ENCODE peak calls at places on chromosomes 6 and 20, in eight cellular contexts. Y, D, U, R, T, C, L and S are unnamed samples.

GRCh38 chr6:16294371-16294770 is 56.0 kb downstream of the GMPR start:
- DNase-seq in C (no peak), Y (no peak), D (no peak), R (no peak), T (no peak), U (no peak), L (no peak), S (no peak)

GRCh38 chr20:62063601-62063980 is 2.1 kb downstream of the TAF4 start:
- DNase-seq in T (no peak), D (no peak), R (peak; percentile 45), C (no peak), Y (peak; percentile 12), L (no peak), U (peak; percentile 44), S (peak; percentile 25)

GRCh38 chr6:40674170-40674569 is 87.0 kb upstream of the LRFN2 start:
- DNase-seq in U (no peak), L (no peak), C (no peak), T (no peak), D (no peak), Y (no peak), R (no peak), S (no peak)

GRCh38 chr6:1381397-1382330 is 7.7 kb upstream of the FOXF2 start:
- DNase-seq in C (no peak), T (peak; percentile 19), U (peak; percentile 73), R (peak; percentile 78), D (no peak), Y (no peak), L (no peak), S (no peak)

GRCh38 chr6:27503436-27504030 is 30.6 kb upstream of the ZNF184 start:
- DNase-seq in R (peak; percentile 36), L (peak; percentile 26), U (peak; percentile 81), D (no peak), Y (peak; percentile 86), T (peak; percentile 84), C (no peak), S (peak; percentile 85)

GRCh38 chr6:9612489-9612888 is 802.4 kb downstream of the TFAP2A start:
- DNase-seq in C (no peak), U (no peak), Y (no peak), T (no peak), R (no peak), L (no peak), D (no peak), S (no peak)

GRCh38 chr6:77638129-77638830 is 14.6 kb upstream of the MEI4 start:
- DNase-seq in C (no peak), R (no peak), D (no peak), Y (no peak), L (no peak), U (no peak), T (no peak), S (peak; percentile 5)

GRCh38 chr20:10745790-10746189 is 72.0 kb upstream of the JAG1 start:
- DNase-seq in L (no peak), Y (no peak), C (no peak), T (no peak), R (no peak), D (no peak), U (no peak), S (no peak)

GRCh38 chr6:148528292-148528691 is 185.7 kb downstream of the SASH1 start:
- DNase-seq in C (peak; percentile 53), Y (peak; percentile 54), U (peak; percentile 43), T (peak; percentile 33), D (no peak), R (no peak), L (no peak), S (no peak)

GRCh38 chr6:151148111-151148510 is 91.7 kb upstream of the AKAP12 start:
- DNase-seq in L (no peak), Y (no peak), T (no peak), R (no peak), D (no peak), C (no peak), U (no peak), S (no peak)

GRCh38 chr6:72287801-72288200 is 334.1 kb upstream of the KCNQ5 start:
- DNase-seq in Y (no peak), R (no peak), T (no peak), C (no peak), L (no peak), D (no peak), U (no peak), S (peak; percentile 56)

GRCh38 chr6:4762294-4762693 is 13.9 kb upstream of the CDYL start:
- DNase-seq in R (no peak), L (no peak), D (no peak), C (no peak), U (no peak), Y (no peak), T (no peak), S (no peak)

GRCh38 chr20:51966296-51966971 is 164.1 kb upstream of the SALL4 start:
- DNase-seq in U (peak; percentile 95), R (peak; percentile 75), L (no peak), T (peak; percentile 80), C (no peak), Y (peak; percentile 80), D (no peak), S (peak; percentile 67)
- TF ChIP-seq CTCF in U (peak; percentile 81), R (peak; percentile 93), L (peak; percentile 68), T (peak; percentile 90), C (peak; percentile 28), Y (peak; percentile 88), D (peak; percentile 83), S (peak; percentile 84)

GRCh38 chr20:50915424-50915823 is 15.8 kb downstream of the ADNP start:
- DNase-seq in T (peak; percentile 70), R (no peak), Y (peak; percentile 54), D (no peak), C (no peak), U (no peak), L (no peak), S (no peak)

GRCh38 chr20:50918403-50918802 is 12.8 kb downstream of the ADNP start:
- DNase-seq in U (no peak), Y (peak; percentile 76), R (no peak), L (no peak), T (peak; percentile 64), C (no peak), D (no peak), S (peak; percentile 47)

GRCh38 chr20:50919567-50919966 is 11.7 kb downstream of the ADNP start:
- DNase-seq in D (no peak), T (peak; percentile 90), Y (peak; percentile 63), L (no peak), C (no peak), U (no peak), R (no peak), S (peak; percentile 81)

GRCh38 chr20:50916257-50916656 is 15.0 kb downstream of the ADNP start:
- DNase-seq in U (peak; percentile 52), C (no peak), D (no peak), T (peak; percentile 60), L (no peak), R (peak; percentile 78), Y (peak; percentile 44), S (no peak)

DNA sequence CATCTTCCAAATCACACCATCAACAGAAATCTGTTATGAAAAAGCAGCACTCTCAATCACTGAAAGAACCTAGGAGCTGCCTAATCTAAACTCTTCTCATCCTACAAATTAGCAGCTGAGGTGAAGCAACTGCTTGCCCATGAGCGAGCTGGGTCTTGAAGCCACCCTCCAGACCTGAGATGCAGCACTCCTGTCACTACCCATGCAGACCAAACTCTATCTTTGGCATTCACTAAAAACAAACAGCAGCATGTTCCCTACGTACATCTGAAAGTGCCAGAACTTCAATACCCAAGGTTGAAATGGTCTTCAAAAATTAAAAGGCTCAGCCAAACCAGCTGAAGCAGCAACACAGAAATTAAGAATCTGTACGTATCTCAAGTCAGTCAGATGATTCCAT is 14.3 kb downstream of the ADNP start:
- DNase-seq in D (no peak), U (no peak), R (no peak), C (no peak), L (no peak), T (no peak), Y (no peak), S (no peak)
- H3K4me3 ChIP-seq in D (no peak overlapping the region), U (no peak overlapping the region), R (no peak overlapping the region), C (no peak overlapping the region), L (no peak overlapping the region), T (no peak overlapping the region), Y (no peak overlapping the region), S (no peak overlapping the region)

GRCh38 chr20:52809003-52809402 is 163.2 kb upstream of the TSHZ2 start:
- DNase-seq in C (no peak), D (no peak), Y (no peak), L (no peak), T (no peak), R (no peak), U (no peak), S (no peak)

GRCh38 chr20:52814371-52814770 is 157.8 kb upstream of the TSHZ2 start:
- DNase-seq in D (no peak), Y (no peak), C (no peak), R (no peak), U (no peak), T (no peak), L (no peak), S (no peak)

GRCh38 chr20:52806918-52807317 is 165.2 kb upstream of the TSHZ2 start:
- DNase-seq in Y (no peak), T (no peak), C (peak; percentile 37), R (no peak), U (no peak), L (no peak), D (no peak), S (no peak)

DNA sequence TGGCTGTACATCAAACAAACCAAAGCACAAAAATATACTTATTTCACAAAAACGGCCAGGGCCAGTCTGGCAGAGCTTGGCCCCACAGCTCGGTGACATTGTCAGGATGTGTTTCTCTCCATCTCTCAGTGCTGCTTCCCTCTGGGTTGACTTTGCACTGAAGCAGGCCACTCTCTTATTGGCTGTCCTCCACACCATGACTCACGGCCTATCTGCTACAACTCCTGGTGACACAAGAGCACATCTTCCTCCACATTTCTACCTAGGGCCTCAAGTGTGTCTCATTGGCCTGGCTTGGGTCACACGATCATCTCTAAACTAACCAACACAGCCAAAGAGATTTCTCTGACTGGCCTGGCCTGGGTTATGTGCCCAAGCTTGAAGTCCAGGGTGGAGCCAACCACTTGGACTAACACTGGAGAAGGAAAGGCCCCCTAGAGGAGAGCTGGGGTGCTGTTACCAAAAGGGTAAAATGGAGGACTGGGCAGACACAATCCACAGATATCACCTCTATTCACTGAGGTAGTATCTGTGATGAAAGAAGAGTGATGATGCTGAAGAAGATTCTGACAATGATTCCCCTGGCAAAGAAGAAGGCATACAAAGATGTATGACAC is 159.8 kb upstream of the TSHZ2 start:
- DNase-seq in Y (no peak), U (peak; percentile 28), T (no peak), L (no peak), D (no peak), C (no peak), R (no peak), S (no peak)
- TF ChIP-seq CTCF in Y (no peak), U (peak; percentile 41), T (no peak), L (no peak), D (no peak), C (no peak), R (no peak), S (no peak)

GRCh38 chr6:14228571-14228970 is 111.0 kb downstream of the CD83 start:
- DNase-seq in D (peak; percentile 67), U (no peak), L (no peak), C (no peak), R (no peak), Y (peak; percentile 19), T (peak; percentile 18), S (peak; percentile 13)
- H3K4me3 ChIP-seq in D (no peak overlapping the region), U (no peak overlapping the region), L (no peak overlapping the region), C (no peak overlapping the region), R (no peak overlapping the region), Y (no peak overlapping the region), T (no peak overlapping the region), S (no peak overlapping the region)

GRCh38 chr6:109183109-109183508 is 87.8 kb downstream of the CEP57L1 start:
- DNase-seq in L (no peak), R (no peak), T (no peak), C (no peak), D (no peak), Y (no peak), U (peak; percentile 32), S (no peak)
- TF ChIP-seq CTCF in L (no peak), R (no peak), T (no peak), C (no peak), D (no peak), Y (no peak), U (peak; percentile 43), S (no peak)